ENCODE peak calls at places on chromosome 14, in seven cellular contexts. O is left ventricle myocardium inferior, P is thyroid gland, I is tibial artery, N is transverse colon, B is fibroblast of pulmonary artery, C is adrenal gland. E is an unnamed sample.
A peak's percentile ranks its signal among the peaks of the same experiment; 100 is the strongest.

GRCh38 chr14:96039633-96040311 is 610 bp downstream of the C14orf132 start:
- DNase-seq in O (no peak), P (peak; percentile 13), I (peak; percentile 30), N (no peak), B (peak; percentile 28), C (peak; percentile 66), E (peak; percentile 29)

GRCh38 chr14:65071544-65071943 is 30.8 kb downstream of the MAX start:
- DNase-seq in O (no peak), P (no peak), I (no peak), N (no peak), B (no peak), C (no peak), E (no peak)

GRCh38 chr14:67919259-67919658 is 99.7 kb downstream of the RAD51B start:
- DNase-seq in O (no peak), P (no peak), I (no peak), N (no peak), B (peak; percentile 18), C (no peak), E (no peak)

GRCh38 chr14:104107101-104107581 is 21.6 kb downstream of the ASPG start:
- DNase-seq in O (peak; percentile 11), P (peak; percentile 2), I (no peak), N (no peak), B (no peak), C (no peak), E (no peak)

GRCh38 chr14:90811641-90812040 is 4.6 kb downstream of the TTC7B start:
- DNase-seq in O (no peak), P (no peak), I (no peak), N (no peak), B (no peak), C (no peak), E (no peak)

GRCh38 chr14:72521968-72522741 is 371.7 kb downstream of the DPF3 start:
- DNase-seq in O (no peak), P (no peak), I (no peak), N (no peak), B (peak; percentile 36), C (no peak), E (no peak)

GRCh38 chr14:66383271-66383670 is 102.9 kb upstream of the CCDC196 start:
- DNase-seq in O (no peak), P (no peak), I (no peak), N (no peak), B (no peak), C (no peak), E (no peak)

GRCh38 chr14:98189521-98189920 is 1082.5 kb downstream of the BCL11B start:
- DNase-seq in O (no peak), P (no peak), I (no peak), N (no peak), B (no peak), C (no peak), E (peak; percentile 78)

GRCh38 chr14:101600336-101600890 is 39.1 kb downstream of the DIO3 start:
- DNase-seq in O (no peak), P (no peak), I (no peak), N (no peak), B (no peak), C (peak; percentile 11), E (no peak)

GRCh38 chr14:87483651-87484260 is 509.2 kb downstream of the GALC start:
- DNase-seq in O (no peak), P (no peak), I (no peak), N (no peak), B (peak; percentile 6), C (no peak), E (no peak)

GRCh38 chr14:99040711-99041110 is 231.3 kb downstream of the BCL11B start:
- DNase-seq in O (no peak), P (no peak), I (no peak), N (no peak), B (no peak), C (no peak), E (no peak)

GRCh38 chr14:50321009-50321660 is 9.0 kb downstream of the DMAC2L start:
- DNase-seq in O (peak; percentile 24), P (peak; percentile 64), I (peak; percentile 56), N (peak; percentile 75), B (peak; percentile 98), C (peak; percentile 87), E (peak; percentile 78)

GRCh38 chr14:69247691-69248440 is 12.1 kb upstream of the GALNT16 start:
- DNase-seq in O (no peak), P (no peak), I (peak; percentile 77), N (peak; percentile 24), B (peak; percentile 72), C (peak; percentile 77), E (no peak)

GRCh38 chr14:101757839-101758211 is 3.7 kb upstream of the PPP2R5C start:
- DNase-seq in O (no peak), P (no peak), I (no peak), N (no peak), B (no peak), C (no peak), E (no peak)

GRCh38 chr14:80212025-80212402 is 710 bp upstream of the DIO2 start:
- DNase-seq in O (no peak), P (peak; percentile 46), I (no peak), N (no peak), B (peak; percentile 54), C (no peak), E (no peak)

GRCh38 chr14:93628048-93628447 is 160.2 kb downstream of the PRIMA1 start:
- DNase-seq in O (no peak), P (no peak), I (no peak), N (no peak), B (no peak), C (no peak), E (no peak)

GRCh38 chr14:68377459-68377858 is 415.4 kb downstream of the ZFP36L1 start:
- DNase-seq in O (peak; percentile 61), P (no peak), I (peak; percentile 62), N (peak; percentile 76), B (peak; percentile 71), C (peak; percentile 74), E (no peak)

GRCh38 chr14:104873380-104874055 is 8.4 kb downstream of the CEP170B start:
- DNase-seq in O (no peak), P (no peak), I (no peak), N (no peak), B (no peak), C (no peak), E (no peak)

GRCh38 chr14:64008016-64008415 is 155.2 kb downstream of the SYNE2 start:
- DNase-seq in O (no peak), P (no peak), I (no peak), N (no peak), B (no peak), C (no peak), E (no peak)

GRCh38 chr14:96511146-96511545 is 9.0 kb downstream of the PAPOLA start:
- DNase-seq in O (no peak), P (no peak), I (no peak), N (no peak), B (no peak), C (no peak), E (no peak)

GRCh38 chr14:58305730-58306129 is 7.4 kb downstream of the ARID4A start:
- DNase-seq in O (no peak), P (no peak), I (no peak), N (no peak), B (no peak), C (no peak), E (no peak)

GRCh38 chr14:21093769-21094681 is 4.4 kb downstream of the ZNF219 start:
- DNase-seq in O (no peak), P (peak; percentile 65), I (no peak), N (no peak), B (no peak), C (peak; percentile 53), E (no peak)

GRCh38 chr14:75202671-75203070 is 26.3 kb upstream of the TMED10 start:
- DNase-seq in O (no peak), P (no peak), I (no peak), N (no peak), B (no peak), C (no peak), E (no peak)
- TF ChIP-seq CTCF in O (no peak), P (no peak), I (no peak), N (no peak), B (no peak), C (no peak), E (no peak)

GRCh38 chr14:73784065-73784987 is 67.3 kb upstream of the PTGR2 start:
- DNase-seq in O (no peak), P (peak; percentile 30), I (peak; percentile 51), N (no peak), B (peak; percentile 80), C (no peak), E (peak; percentile 24)
- TF ChIP-seq CTCF in O (no peak), P (no peak), I (no peak), N (no peak), B (no peak), C (no peak), E (no peak)

DNA sequence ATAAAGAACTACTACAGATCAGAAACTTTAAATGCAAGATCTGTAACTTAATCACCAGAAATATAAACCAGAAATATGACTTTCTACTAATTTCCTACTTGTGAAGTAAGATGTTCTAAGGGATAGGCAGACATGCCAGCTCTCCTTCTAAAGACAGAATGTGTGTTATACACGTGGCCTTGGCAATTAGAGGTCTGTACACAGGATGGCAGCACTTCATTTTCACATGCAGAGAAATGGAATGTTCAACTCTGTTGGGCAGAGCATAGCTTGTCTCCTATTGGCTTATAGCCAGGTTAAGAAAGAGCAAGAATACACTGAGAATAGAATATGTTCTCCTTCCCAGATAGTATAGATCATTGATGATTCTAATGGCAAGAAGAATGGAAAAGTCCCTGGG is 403.8 kb downstream of the DAD1 start:
- DNase-seq in O (no peak), P (no peak), I (no peak), N (no peak), B (peak; percentile 8), C (no peak), E (no peak)
- TF ChIP-seq CTCF in O (no peak), P (no peak), I (no peak), N (no peak), B (no peak), C (no peak), E (no peak)

GRCh38 chr14:30191639-30192279 is 264.1 kb upstream of the PRKD1 start:
- DNase-seq in O (no peak), P (no peak), I (no peak), N (no peak), B (peak; percentile 40), C (no peak), E (no peak)

GRCh38 chr14:30180219-30180618 is 252.6 kb upstream of the PRKD1 start:
- DNase-seq in O (no peak), P (no peak), I (no peak), N (no peak), B (peak; percentile 55), C (no peak), E (no peak)

DNA sequence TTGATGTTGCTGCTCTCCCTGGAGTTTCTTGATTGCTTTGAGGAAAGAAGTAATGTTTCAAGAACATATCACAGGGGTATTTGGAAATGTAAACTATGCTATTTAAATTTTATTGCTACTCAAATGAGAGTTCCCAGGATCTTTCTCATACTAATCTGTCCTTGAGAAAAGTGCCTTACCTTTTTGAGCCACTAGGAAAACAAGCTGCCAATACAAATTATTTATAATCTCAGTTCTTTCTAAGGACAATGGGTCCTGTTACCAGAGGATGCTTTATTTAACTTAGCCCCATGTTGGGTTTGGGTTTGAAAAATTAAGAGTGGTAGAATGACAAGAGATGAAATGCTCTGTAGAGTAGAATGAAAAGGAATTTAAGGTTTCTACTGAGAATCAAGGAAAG is 258.2 kb upstream of the PRKD1 start:
- DNase-seq in O (no peak), P (no peak), I (no peak), N (no peak), B (no peak), C (no peak), E (no peak)
- TF ChIP-seq CTCF in O (no peak), P (no peak), I (no peak), N (no peak), B (peak; percentile 23), C (no peak), E (no peak)

GRCh38 chr14:32933623-32933942 is 5.1 kb upstream of the NPAS3 start:
- DNase-seq in O (no peak), P (no peak), I (no peak), N (no peak), B (peak; percentile 39), C (no peak), E (no peak)
- TF ChIP-seq CTCF in O (no peak), P (no peak), I (peak; percentile 7), N (peak; percentile 28), B (peak; percentile 20), C (peak; percentile 22), E (no peak)

E was measured in activated CD8-positive, alpha-beta T cell treated with anti-CD3 and anti-CD28 coated beads for 36 hours.